ENCODE peak calls at places on chromosomes 7 and 10, in eight cellular contexts. X is choroid plexus epithelial cell, P is C1 segment of cervical spinal cord, M is T-helper 2 cell, L is GM23248, A is GM13977, K is GM04504, Q is HT-29. V is an unnamed sample.

GRCh38 chr7:100021297-100021696 is 5.9 kb downstream of the ZKSCAN1 start:
- DNase-seq in X (no peak), P (no peak), M (no peak), L (peak; percentile 45), A (no peak), K (no peak), Q (no peak), V (no peak)

GRCh38 chr10:43074827-43075611 is 1.9 kb upstream of the RET start:
- DNase-seq in X (no peak), P (no peak), M (no peak), L (no peak), A (no peak), K (no peak), Q (no peak), V (no peak)

GRCh38 chr10:12130237-12130872 is 878 bp downstream of the SEC61A2 start:
- DNase-seq in X (peak; percentile 81), P (peak; percentile 28), M (peak; percentile 15), L (peak; percentile 87), A (peak; percentile 76), K (peak; percentile 42), Q (peak; percentile 63), V (peak; percentile 69)

GRCh38 chr10:119006451-119007210 is 22.9 kb upstream of the NANOS1 start:
- DNase-seq in X (peak; percentile 99), P (no peak), M (no peak), L (peak; percentile 96), A (no peak), K (peak; percentile 94), Q (peak; percentile 49), V (no peak)

GRCh38 chr7:44448922-44449321 is 41.5 kb downstream of the NUDCD3 start:
- DNase-seq in X (no peak), P (no peak), M (no peak), L (peak; percentile 61), A (no peak), K (no peak), Q (no peak), V (no peak)

GRCh38 chr7:149414745-149415390 is 46.0 kb downstream of the ZNF777 start:
- DNase-seq in X (peak; percentile 82), P (peak; percentile 62), M (no peak), L (peak; percentile 55), A (no peak), K (peak; percentile 16), Q (no peak), V (no peak)

GRCh38 chr7:102818176-102818575 is 69.4 kb downstream of the FAM185A start:
- DNase-seq in X (no peak), P (no peak), M (no peak), L (no peak), A (no peak), K (no peak), Q (no peak), V (no peak)

GRCh38 chr10:69958232-69958902 is 94.3 kb upstream of the MACROH2A2 start:
- DNase-seq in X (peak; percentile 76), P (no peak), M (no peak), L (peak; percentile 66), A (peak; percentile 80), K (peak; percentile 36), Q (peak; percentile 61), V (no peak)

GRCh38 chr7:7563813-7564212 is 2.9 kb upstream of the MIOS start:
- DNase-seq in X (no peak), P (no peak), M (no peak), L (peak; percentile 21), A (no peak), K (no peak), Q (no peak), V (no peak)

GRCh38 chr7:351256-351655 is 61.3 kb downstream of the FOXL3 start:
- DNase-seq in X (no peak), P (no peak), M (peak; percentile 62), L (no peak), A (no peak), K (no peak), Q (no peak), V (peak; percentile 66)

GRCh38 chr7:801940-802364 is 30.3 kb upstream of the SUN1 start:
- DNase-seq in X (peak; percentile 22), P (no peak), M (no peak), L (peak; percentile 40), A (no peak), K (no peak), Q (peak; percentile 78), V (no peak)

GRCh38 chr10:23096814-23097549 is 1.6 kb downstream of the MSRB2 start:
- DNase-seq in X (peak; percentile 64), P (no peak), M (no peak), L (peak; percentile 79), A (no peak), K (peak; percentile 92), Q (peak; percentile 6), V (peak; percentile 13)

GRCh38 chr7:132390705-132391104 is 185.6 kb downstream of the PLXNA4 start:
- DNase-seq in X (peak; percentile 6), P (no peak), M (no peak), L (peak; percentile 41), A (no peak), K (no peak), Q (no peak), V (no peak)

GRCh38 chr10:91247360-91248111 is 27.1 kb downstream of the PCGF5 start:
- DNase-seq in X (peak; percentile 59), P (peak; percentile 3), M (no peak), L (peak; percentile 57), A (no peak), K (peak; percentile 6), Q (no peak), V (no peak)

GRCh38 chr10:100730739-100731602 is 14.4 kb upstream of the PAX2 start:
- DNase-seq in X (peak; percentile 12), P (no peak), M (no peak), L (peak; percentile 58), A (peak; percentile 81), K (no peak), Q (peak; percentile 18), V (no peak)

GRCh38 chr7:29588900-29589696 is 25.5 kb downstream of the PRR15 start:
- DNase-seq in X (peak; percentile 54), P (no peak), M (no peak), L (peak; percentile 52), A (peak; percentile 62), K (no peak), Q (peak; percentile 58), V (no peak)

GRCh38 chr10:59538623-59539022 is 171.0 kb downstream of the SLC16A9 start:
- DNase-seq in X (no peak), P (no peak), M (no peak), L (no peak), A (no peak), K (no peak), Q (no peak), V (no peak)

GRCh38 chr7:2312272-2312929 is 1.8 kb downstream of the SNX8 start:
- DNase-seq in X (no peak), P (no peak), M (peak; percentile 14), L (no peak), A (peak; percentile 83), K (no peak), Q (no peak), V (no peak)

GRCh38 chr10:78831001-78831400 is 237.8 kb upstream of the ZMIZ1 start:
- DNase-seq in X (no peak), P (no peak), M (no peak), L (no peak), A (no peak), K (no peak), Q (no peak), V (no peak)

GRCh38 chr10:75779276-75779675 is 347.9 kb downstream of the LRMDA start:
- DNase-seq in X (no peak), P (no peak), M (no peak), L (no peak), A (no peak), K (no peak), Q (no peak), V (no peak)

GRCh38 chr10:105195831-105196230 is 554.7 kb downstream of the SORCS3 start:
- DNase-seq in X (no peak), P (no peak), M (no peak), L (no peak), A (no peak), K (no peak), Q (peak; percentile 1), V (no peak)

GRCh38 chr10:6678211-6678803 is 98.2 kb upstream of the PRKCQ start:
- DNase-seq in X (peak; percentile 53), P (peak; percentile 17), M (peak; percentile 24), L (peak; percentile 59), A (peak; percentile 28), K (no peak), Q (peak; percentile 71), V (peak; percentile 52)

GRCh38 chr10:132926070-132926469 is 16.3 kb downstream of the CFAP46 start:
- DNase-seq in X (no peak), P (no peak), M (no peak), L (no peak), A (no peak), K (no peak), Q (no peak), V (no peak)

GRCh38 chr10:944034-944831 is 12.7 kb upstream of the LARP4B start:
- DNase-seq in X (peak; percentile 56), P (no peak), M (no peak), L (peak; percentile 91), A (no peak), K (peak; percentile 56), Q (no peak), V (peak; percentile 36)

GRCh38 chr10:8511026-8511425 is 456.5 kb downstream of the GATA3 start:
- DNase-seq in X (no peak), P (no peak), M (no peak), L (no peak), A (no peak), K (no peak), Q (no peak), V (no peak)

GRCh38 chr10:11594589-11595394 is 16.7 kb downstream of the USP6NL start:
- DNase-seq in X (no peak), P (no peak), M (no peak), L (no peak), A (no peak), K (no peak), Q (no peak), V (no peak)

GRCh38 chr10:26503911-26504310 is 65.8 kb downstream of the APBB1IP start:
- DNase-seq in X (no peak), P (no peak), M (no peak), L (peak; percentile 19), A (no peak), K (no peak), Q (no peak), V (peak; percentile 16)

V was measured in T-helper 1 cell.